ENCODE peak calls at places on chromosomes 7 and 10, in eight cellular contexts. O is H1, D is astrocyte, T is K562, P is PC-9, B is fibroblast of lung, I is hepatocyte, J is DND-41. W is an unnamed sample.

GRCh38 chr10:23095966-23096813 is 811 bp downstream of the MSRB2 start:
- DNase-seq in O (no peak), D (peak; percentile 57), T (no peak), P (peak; percentile 16), B (peak; percentile 64), I (peak; percentile 74), J (peak; percentile 51), W (no peak)

GRCh38 chr7:54187886-54188518 is 354.2 kb upstream of the VSTM2A start:
- DNase-seq in O (no peak), D (no peak), T (no peak), P (no peak), B (no peak), I (no peak), J (no peak), W (no peak)

GRCh38 chr7:47906883-47907282 is 41.4 kb downstream of the PKD1L1 start:
- DNase-seq in O (no peak), D (no peak), T (no peak), P (no peak), B (no peak), I (no peak), J (no peak), W (no peak)

GRCh38 chr10:121078672-121079102 is 227.5 kb downstream of the WDR11 start:
- DNase-seq in O (no peak), D (peak; percentile 56), T (no peak), P (no peak), B (peak; percentile 61), I (peak; percentile 60), J (no peak), W (peak; percentile 64)

GRCh38 chr7:154928136-154929005 is 74.6 kb downstream of the PAXIP1 start:
- DNase-seq in O (no peak), D (peak; percentile 72), T (peak; percentile 85), P (peak; percentile 50), B (peak; percentile 71), I (peak; percentile 64), J (peak; percentile 55), W (peak; percentile 98)

GRCh38 chr10:69317175-69318086 is 39.1 kb downstream of the HK1 start:
- DNase-seq in O (no peak), D (no peak), T (peak; percentile 83), P (peak; percentile 23), B (no peak), I (no peak), J (no peak), W (peak; percentile 82)

GRCh38 chr10:69406302-69406811 is 10.4 kb downstream of the TACR2 start:
- DNase-seq in O (no peak), D (no peak), T (no peak), P (no peak), B (no peak), I (no peak), J (no peak), W (peak; percentile 34)

GRCh38 chr7:37234928-37235327 is 213.7 kb downstream of the ELMO1 start:
- DNase-seq in O (no peak), D (no peak), T (no peak), P (no peak), B (no peak), I (peak; percentile 47), J (no peak), W (peak; percentile 39)

GRCh38 chr10:84540022-84540616 is 211.7 kb downstream of the CCSER2 start:
- DNase-seq in O (no peak), D (peak; percentile 89), T (no peak), P (peak; percentile 67), B (peak; percentile 93), I (no peak), J (no peak), W (peak; percentile 67)

GRCh38 chr10:35426657-35427056 is 90.3 kb downstream of the CCNY start:
- DNase-seq in O (no peak), D (no peak), T (no peak), P (no peak), B (no peak), I (no peak), J (no peak), W (no peak)

GRCh38 chr10:21337171-21337792 is 188.2 kb downstream of the SKIDA1 start:
- DNase-seq in O (no peak), D (no peak), T (no peak), P (no peak), B (no peak), I (no peak), J (no peak), W (no peak)

GRCh38 chr10:51397695-51398094 is 301.7 kb downstream of the CSTF2T start:
- DNase-seq in O (no peak), D (peak; percentile 77), T (no peak), P (peak; percentile 8), B (peak; percentile 84), I (peak; percentile 8), J (no peak), W (peak; percentile 100)

GRCh38 chr10:114271014-114271778 is 32.1 kb downstream of the VWA2 start:
- DNase-seq in O (no peak), D (no peak), T (no peak), P (peak; percentile 48), B (peak; percentile 83), I (peak; percentile 30), J (no peak), W (peak; percentile 61)

GRCh38 chr10:35768011-35768410 is 125.9 kb upstream of the FZD8 start:
- DNase-seq in O (no peak), D (no peak), T (no peak), P (no peak), B (no peak), I (no peak), J (no peak), W (no peak)

GRCh38 chr7:23467731-23468720 is 2.3 kb downstream of the IGF2BP3 start:
- DNase-seq in O (no peak), D (peak; percentile 65), T (peak; percentile 15), P (peak; percentile 63), B (peak; percentile 71), I (peak; percentile 76), J (no peak), W (peak; percentile 28)

GRCh38 chr7:31825576-31825975 is 138.6 kb downstream of the PPP1R17 start:
- DNase-seq in O (no peak), D (no peak), T (no peak), P (no peak), B (no peak), I (no peak), J (no peak), W (no peak)

GRCh38 chr7:39313958-39314357 is 252.2 kb upstream of the YAE1 start:
- DNase-seq in O (no peak), D (no peak), T (no peak), P (no peak), B (no peak), I (no peak), J (no peak), W (no peak)

GRCh38 chr10:120738658-120739057 is 112.5 kb upstream of the WDR11 start:
- DNase-seq in O (no peak), D (no peak), T (no peak), P (no peak), B (peak; percentile 5), I (no peak), J (no peak), W (no peak)

GRCh38 chr10:46552526-46553237 is 3.8 kb downstream of the GPRIN2 start:
- DNase-seq in O (no peak), D (no peak), T (no peak), P (no peak), B (no peak), I (no peak), J (no peak), W (no peak)

GRCh38 chr10:79447911-79448731 is 2.7 kb upstream of the ZCCHC24 start:
- DNase-seq in O (no peak), D (no peak), T (no peak), P (no peak), B (no peak), I (no peak), J (no peak), W (no peak)

GRCh38 chr10:69815099-69815498 is 13.4 kb downstream of the COL13A1 start:
- DNase-seq in O (no peak), D (no peak), T (no peak), P (no peak), B (no peak), I (no peak), J (no peak), W (no peak)

GRCh38 chr7:36045275-36045674 is 107.8 kb upstream of the EEPD1 start:
- DNase-seq in O (no peak), D (no peak), T (no peak), P (no peak), B (peak; percentile 23), I (no peak), J (no peak), W (peak; percentile 7)

GRCh38 chr10:18195060-18195799 is 55.0 kb downstream of the CACNB2 start:
- DNase-seq in O (no peak), D (peak; percentile 53), T (no peak), P (no peak), B (peak; percentile 68), I (peak; percentile 28), J (no peak), W (no peak)

DNA sequence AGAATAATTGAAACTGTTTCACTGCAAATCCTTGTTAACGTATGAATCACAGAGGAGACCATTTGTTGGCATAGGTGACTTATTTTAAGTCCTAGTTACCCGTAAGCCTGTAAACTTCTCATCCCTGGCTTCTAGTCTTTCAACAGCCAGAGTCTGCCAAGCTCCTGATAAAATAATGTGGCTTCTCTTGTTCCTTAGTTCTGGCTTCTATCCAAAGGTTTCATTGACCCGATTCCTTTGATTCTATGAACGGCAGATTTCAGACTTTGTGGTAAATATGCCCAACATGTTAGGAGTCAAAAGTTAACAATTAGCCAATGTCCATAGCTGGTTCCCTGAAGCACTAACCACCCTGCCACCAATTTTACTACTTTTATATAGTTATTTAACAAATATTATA is 23.3 kb downstream of the DNAH11 start:
- DNase-seq in O (no peak), D (no peak), T (no peak), P (no peak), B (no peak), I (no peak), J (no peak), W (peak; percentile 13)
- TF ChIP-seq EZH2 in O (no peak), D (no peak), T (no peak), P (no peak), B (no peak), I (no peak), J (no peak), W (no peak)

DNA sequence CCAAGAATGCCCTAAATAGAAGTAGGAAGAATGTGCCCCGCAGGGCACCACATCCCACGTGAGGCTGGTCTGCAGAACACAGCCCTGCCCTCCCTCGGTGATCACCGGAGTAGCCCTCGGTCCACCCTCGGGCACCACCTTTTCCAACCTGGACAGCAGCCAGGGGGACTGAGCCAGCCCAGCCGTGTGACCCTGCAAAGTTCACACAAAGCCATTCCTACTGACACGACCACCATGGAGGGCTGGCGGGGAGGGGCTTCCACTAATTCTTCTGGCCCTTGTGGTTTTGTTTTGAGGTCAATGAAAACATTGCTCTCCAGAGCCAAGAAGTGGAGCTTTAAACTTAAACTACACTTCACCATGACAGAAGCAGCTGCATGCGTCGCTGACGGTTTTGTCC is 132.1 kb downstream of the TCERG1L start:
- DNase-seq in O (no peak), D (no peak), T (no peak), P (no peak), B (no peak), I (no peak), J (no peak), W (no peak)
- H3K9me3 ChIP-seq in O (no peaks in the 10 kb centered on the region), D (peaks cover 21% of the 10 kb centered on the region), T (no peaks in the 10 kb centered on the region), P (no peaks in the 10 kb centered on the region), B (peaks cover 6% of the 10 kb centered on the region), I (no peaks in the 10 kb centered on the region), J (peaks cover 13% of the 10 kb centered on the region), W (no peaks in the 10 kb centered on the region)

GRCh38 chr7:128937271-128937646 is 468 bp upstream of the IRF5 start:
- DNase-seq in O (no peak), D (no peak), T (no peak), P (no peak), B (no peak), I (no peak), J (no peak), W (no peak)
- TF ChIP-seq EZH2 in O (no peak), D (no peak), T (no peak), P (no peak), B (no peak), I (no peak), J (no peak), W (no peak)

GRCh38 chr7:156179872-156180390 is 367.7 kb upstream of the SHH start:
- DNase-seq in O (no peak), D (no peak), T (no peak), P (no peak), B (no peak), I (no peak), J (no peak), W (no peak)
- H3K9me3 ChIP-seq in O (peaks cover 4% of the 10 kb centered on the region), D (no peaks in the 10 kb centered on the region), T (no peaks in the 10 kb centered on the region), P (no peaks in the 10 kb centered on the region), B (no peaks in the 10 kb centered on the region), I (no peaks in the 10 kb centered on the region), J (no peaks in the 10 kb centered on the region), W (no peaks in the 10 kb centered on the region)

W was measured in PC-3.